ENCODE peak calls at places on chromosomes 11 and 22, in four cellular contexts. T is AG09309, F is GM12892, U is T-helper 1 cell. Q is an unnamed sample.

GRCh38 chr11:134266841-134267251 is 9.3 kb upstream of the GLB1L3 start:
- DNase-seq in T (peak), F (no peak), U (no peak), Q (peak)

GRCh38 chr22:27420817-27421361 is 380.7 kb downstream of the MN1 start:
- DNase-seq in T (peak), U (no peak), F (no peak), Q (peak)

GRCh38 chr22:31496735-31497146 is 405 bp downstream of the SFI1 start:
- DNase-seq in U (peak), F (no peak), T (no peak), Q (no peak)

GRCh38 chr22:23313791-23314567 is 133.7 kb downstream of the BCR start:
- DNase-seq in T (no peak), U (no peak), F (peak), Q (no peak)

GRCh38 chr22:33126881-33127280 is 68.7 kb upstream of the SYN3 start:
- DNase-seq in T (no peak), F (no peak), U (no peak), Q (no peak)

GRCh38 chr11:4066960-4067359 is 27.6 kb upstream of the RRM1 start:
- DNase-seq in T (no peak), F (no peak), U (no peak), Q (no peak)

GRCh38 chr11:128456566-128457268 is 130.6 kb downstream of the ETS1 start:
- DNase-seq in F (no peak), U (no peak), T (no peak), Q (no peak)

GRCh38 chr11:84817998-84818397 is 809.1 kb downstream of the DLG2 start:
- DNase-seq in F (no peak), T (peak), U (no peak), Q (no peak)

GRCh38 chr11:8329961-8330361 is 66.3 kb upstream of the LMO1 start:
- DNase-seq in U (no peak), F (no peak), T (no peak), Q (no peak)

GRCh38 chr11:12094872-12095800 is 15.3 kb upstream of the MICAL2 start:
- DNase-seq in T (no peak), U (no peak), F (no peak), Q (no peak)

GRCh38 chr11:95789506-95790122 is at the start of gene FAM76B:
- DNase-seq in U (peak), T (peak), F (peak), Q (peak)

GRCh38 chr11:70456921-70457532 is 58.7 kb downstream of the CTTN start:
- DNase-seq in T (no peak), F (no peak), U (no peak), Q (no peak)

GRCh38 chr22:42803454-42803853 is 53.6 kb downstream of the ARFGAP3 start:
- DNase-seq in F (no peak), T (no peak), U (no peak), Q (no peak)

GRCh38 chr22:29854432-29854831 is 16.4 kb upstream of the ASCC2 start:
- DNase-seq in F (no peak), T (no peak), U (no peak), Q (no peak)

GRCh38 chr11:66637557-66638176 is 836 bp upstream of the RBM4 start:
- DNase-seq in T (no peak), F (no peak), U (no peak), Q (no peak)

GRCh38 chr11:88494857-88495256 is 157.3 kb upstream of the CTSC start:
- DNase-seq in U (no peak), F (no peak), T (no peak), Q (no peak)

GRCh38 chr11:105054723-105055492 is 9.8 kb upstream of the CARD16 start:
- DNase-seq in F (no peak), U (no peak), T (no peak), Q (no peak)

GRCh38 chr22:46079861-46080821 is 70.2 kb upstream of the PPARA start:
- DNase-seq in T (peak), F (no peak), U (no peak), Q (no peak)

GRCh38 chr11:124746621-124747243 is 5.3 kb downstream of the VSIG2 start:
- DNase-seq in U (peak), F (peak), T (no peak), Q (peak)

GRCh38 chr11:45658292-45658991 is 7.0 kb downstream of the CHST1 start:
- DNase-seq in U (no peak), F (no peak), T (peak), Q (peak)

GRCh38 chr11:77515483-77515882 is 41.6 kb upstream of the PAK1 start:
- DNase-seq in T (no peak), U (no peak), F (no peak), Q (no peak)

GRCh38 chr22:35914665-35915476 is 113.8 kb downstream of the RBFOX2 start:
- DNase-seq in T (peak), U (no peak), F (no peak), Q (peak)

GRCh38 chr11:2134022-2135010 is 4.9 kb downstream of the IGF2 start:
- DNase-seq in U (no peak), T (no peak), F (no peak), Q (no peak)

GRCh38 chr11:110984147-110984546 is 261.4 kb upstream of the POU2AF2 start:
- DNase-seq in T (no peak), F (no peak), U (no peak), Q (no peak)